ENCODE peak calls at places on chromosomes 2 and 18, in four cellular contexts. L is suprapubic skin, A is Peyer's patch, I is body of pancreas. U is an unnamed sample. For H3K27me3, the result is how much of the 10 kb centered on the place peaks cover.

GRCh38 chr2:46073540-46074018 is 223.6 kb upstream of the EPAS1 start:
- DNase-seq in L (no peak), A (no peak), I (no peak), U (peak)

GRCh38 chr2:42693013-42693575 is 70.8 kb downstream of the OXER1 start:
- DNase-seq in L (no peak), A (no peak), I (no peak), U (no peak)

GRCh38 chr2:60530660-60531276 is 22.7 kb downstream of the BCL11A start:
- DNase-seq in L (no peak), A (peak), I (peak), U (peak)

GRCh38 chr2:196263181-196263747 is 91.9 kb upstream of the STK17B start:
- DNase-seq in L (no peak), A (peak), I (no peak), U (no peak)

GRCh38 chr2:204982303-204982702 is 437.0 kb downstream of the PARD3B start:
- DNase-seq in L (no peak), A (no peak), I (no peak), U (no peak)

GRCh38 chr2:26020214-26020613 is 13.7 kb upstream of the RAB10 start:
- DNase-seq in L (peak), A (peak), I (peak), U (peak)

GRCh38 chr18:58542426-58543159 is 86.3 kb downstream of the ALPK2 start:
- DNase-seq in L (no peak), A (no peak), I (no peak), U (no peak)

GRCh38 chr2:241546771-241547498 is 11.6 kb upstream of the BOK start:
- DNase-seq in L (no peak), A (no peak), I (no peak), U (no peak)

GRCh38 chr18:59719533-59720325 is 22.5 kb upstream of the CCBE1 start:
- DNase-seq in L (no peak), A (no peak), I (no peak), U (no peak)

GRCh38 chr2:142834003-142834402 is 43.5 kb upstream of the KYNU start:
- DNase-seq in L (no peak), A (no peak), I (no peak), U (no peak)

GRCh38 chr2:229445501-229446294 is 174.6 kb upstream of the PID1 start:
- DNase-seq in L (no peak), A (no peak), I (no peak), U (peak)

GRCh38 chr18:7575465-7576026 is 8.4 kb downstream of the PTPRM start:
- DNase-seq in L (no peak), A (no peak), I (no peak), U (no peak)

GRCh38 chr2:238667008-238667407 is 180.9 kb upstream of the TWIST2 start:
- DNase-seq in L (no peak), A (no peak), I (no peak), U (no peak)

GRCh38 chr2:197813093-197813787 is 8.8 kb downstream of the PLCL1 start:
- DNase-seq in L (no peak), A (no peak), I (peak), U (no peak)

GRCh38 chr2:127400897-127401756 is 13.4 kb upstream of the MAP3K2 start:
- DNase-seq in L (no peak), A (peak), I (no peak), U (no peak)

GRCh38 chr18:23133860-23134779 is 1.2 kb upstream of the CABLES1 start:
- DNase-seq in L (no peak), A (peak), I (peak), U (no peak)

DNA sequence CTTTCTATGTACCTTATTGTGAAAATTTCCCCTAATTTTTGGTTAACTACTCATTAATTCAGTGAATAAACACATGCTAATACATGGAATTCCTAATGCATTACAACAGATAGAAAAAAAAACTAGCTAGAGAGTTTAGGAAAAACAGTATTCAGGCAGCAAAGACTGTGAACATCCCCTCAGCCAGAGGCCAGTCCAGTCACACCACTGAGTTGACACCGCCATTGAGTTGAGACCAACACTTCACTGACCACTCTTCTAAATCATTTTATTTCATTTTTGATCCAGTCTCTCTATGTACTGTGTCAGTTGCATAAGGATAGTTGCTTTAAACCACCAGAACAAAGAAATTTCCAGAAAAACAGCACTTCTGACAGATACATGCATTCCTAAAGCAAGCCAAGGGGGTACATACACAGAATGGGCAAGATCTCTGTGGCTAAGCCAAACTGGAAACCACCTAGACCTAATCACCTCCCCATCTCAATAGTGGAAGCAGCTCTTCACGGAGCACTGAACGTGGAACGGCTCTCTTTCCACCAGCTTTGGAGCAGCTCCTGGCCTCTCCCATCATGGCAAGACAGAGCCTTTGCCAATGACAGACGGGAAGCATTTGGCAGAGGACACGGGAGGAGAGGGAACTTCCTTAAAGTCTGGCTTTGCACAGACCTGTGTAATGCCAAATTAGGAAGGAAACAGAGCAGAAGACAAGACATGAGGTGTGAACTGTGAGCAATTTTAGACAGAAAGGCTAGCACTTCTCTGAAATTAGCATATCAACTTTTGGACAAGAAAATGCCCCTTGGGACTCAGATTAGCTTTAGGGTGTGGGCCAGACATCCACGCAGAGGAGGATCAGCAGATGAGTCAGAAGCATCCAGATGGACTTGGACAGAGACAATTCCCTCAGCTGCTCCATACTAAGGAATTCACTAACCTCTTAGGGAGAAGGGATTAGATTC is 36.4 kb downstream of the CACNB4 start:
- DNase-seq in L (no peak), A (no peak), I (no peak), U (peak)
- H3K4me3 ChIP-seq in L (peak), A (no peak), I (no peak), U (no peak)

GRCh38 chr2:65453916-65454315 is 21.5 kb upstream of the SPRED2 start:
- DNase-seq in L (no peak), A (no peak), I (no peak), U (no peak)
- H3K27me3 ChIP-seq in L (under half), A (under half), I (under half), U (under half)

GRCh38 chr2:162156149-162156548 is 4.1 kb upstream of the GCG start:
- DNase-seq in L (no peak), A (no peak), I (no peak), U (no peak)

GRCh38 chr2:162149940-162150339 is 2.1 kb downstream of the GCG start:
- DNase-seq in L (no peak), A (no peak), I (no peak), U (no peak)

GRCh38 chr2:162152147-162152546 is at the start of gene GCG:
- DNase-seq in L (no peak), A (no peak), I (no peak), U (no peak)

GRCh38 chr2:162155093-162155492 is 3.0 kb upstream of the GCG start:
- DNase-seq in L (no peak), A (no peak), I (no peak), U (no peak)

GRCh38 chr2:162153608-162154224 is 1.7 kb upstream of the GCG start:
- DNase-seq in L (no peak), A (peak), I (peak), U (peak)
- TF ChIP-seq CTCF in L (peak), A (no peak), I (peak), U (no peak)

DNA sequence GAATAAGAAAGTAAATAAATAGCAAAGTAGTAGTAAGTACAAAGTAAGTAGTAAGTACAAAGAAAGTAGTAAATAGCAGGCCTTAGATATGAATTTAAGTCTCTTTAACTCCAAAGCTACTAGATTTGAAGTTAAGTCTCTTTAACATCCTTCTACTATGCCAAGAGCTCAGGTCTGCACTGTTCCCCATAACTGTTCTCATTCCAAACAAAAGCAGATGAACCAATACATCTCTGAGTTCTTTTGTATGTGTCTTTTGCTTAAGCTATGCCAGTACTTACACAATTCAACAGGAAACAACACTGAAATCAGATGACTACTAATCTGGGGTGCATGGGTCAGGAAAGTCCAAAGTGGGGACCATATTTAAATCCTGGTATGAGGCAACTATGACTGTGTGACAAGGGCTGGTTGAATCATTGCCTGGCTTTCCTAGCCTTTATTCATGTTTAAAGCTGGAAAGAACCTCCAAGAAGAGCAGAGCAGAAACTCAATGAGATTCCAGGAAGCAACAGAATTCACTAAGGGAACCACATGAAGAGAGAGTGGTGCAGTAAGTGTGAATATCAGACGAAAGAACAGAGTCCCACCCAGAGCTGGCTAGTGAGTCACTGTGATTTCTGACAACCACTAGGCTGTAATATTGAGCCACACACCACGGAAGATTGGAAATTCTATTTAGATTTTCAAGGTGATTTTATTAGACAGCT is 51.0 kb upstream of the CYP26B1 start:
- DNase-seq in L (no peak), A (no peak), I (no peak), U (no peak)
- H3K4me3 ChIP-seq in L (no peak), A (no peak), I (no peak), U (no peak)

GRCh38 chr18:2847341-2848144 is 737 bp downstream of the EMILIN2 start:
- DNase-seq in L (no peak), A (peak), I (no peak), U (peak)
- H3K27me3 ChIP-seq in L (half or more), A (under half), I (under half), U (half or more)

DNA sequence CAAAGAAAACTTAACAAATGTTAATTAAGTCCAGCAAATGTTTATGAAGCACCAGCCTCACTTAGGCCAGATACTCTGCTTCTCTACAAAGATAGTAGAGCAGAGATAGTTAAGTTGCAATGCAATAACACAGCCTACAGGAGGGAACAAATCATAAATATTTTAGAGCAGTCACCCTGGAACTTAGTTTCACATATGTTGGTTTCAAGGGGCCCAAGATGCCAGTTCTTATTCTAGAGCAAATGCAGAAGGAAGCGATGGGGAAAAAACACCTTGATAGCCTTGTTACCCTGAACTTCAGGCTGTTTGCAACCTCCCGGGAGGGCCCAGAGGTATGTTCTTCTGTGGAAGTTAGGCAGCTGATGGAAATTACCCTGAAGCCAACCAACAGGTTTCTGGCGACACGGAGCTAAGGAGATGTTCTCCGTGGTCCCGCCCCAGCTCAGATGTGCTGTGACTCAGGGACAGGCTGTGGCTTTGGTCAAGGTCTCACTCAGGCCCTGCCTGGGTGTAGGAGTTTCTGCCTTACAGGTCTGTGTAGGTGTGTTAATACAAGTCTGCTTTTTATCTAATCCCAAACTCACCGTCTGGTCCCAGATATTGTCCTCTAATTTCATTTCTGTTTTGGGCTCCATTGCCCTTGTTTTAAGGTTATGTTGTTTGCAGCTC is 3.8 kb downstream of the CTIF start:
- DNase-seq in L (no peak), A (no peak), I (peak), U (no peak)
- TF ChIP-seq CTCF in L (no peak), A (no peak), I (no peak), U (no peak)

GRCh38 chr2:171317492-171318125 is 116.2 kb downstream of the METTL8 start:
- DNase-seq in L (no peak), A (no peak), I (no peak), U (no peak)

GRCh38 chr2:171320731-171321130 is 113.1 kb downstream of the METTL8 start:
- DNase-seq in L (no peak), A (no peak), I (no peak), U (no peak)

GRCh38 chr2:171320208-171320621 is 113.6 kb downstream of the METTL8 start:
- DNase-seq in L (no peak), A (no peak), I (no peak), U (no peak)

GRCh38 chr2:171318463-171318934 is 115.3 kb downstream of the METTL8 start:
- DNase-seq in L (no peak), A (no peak), I (no peak), U (peak)

DNA sequence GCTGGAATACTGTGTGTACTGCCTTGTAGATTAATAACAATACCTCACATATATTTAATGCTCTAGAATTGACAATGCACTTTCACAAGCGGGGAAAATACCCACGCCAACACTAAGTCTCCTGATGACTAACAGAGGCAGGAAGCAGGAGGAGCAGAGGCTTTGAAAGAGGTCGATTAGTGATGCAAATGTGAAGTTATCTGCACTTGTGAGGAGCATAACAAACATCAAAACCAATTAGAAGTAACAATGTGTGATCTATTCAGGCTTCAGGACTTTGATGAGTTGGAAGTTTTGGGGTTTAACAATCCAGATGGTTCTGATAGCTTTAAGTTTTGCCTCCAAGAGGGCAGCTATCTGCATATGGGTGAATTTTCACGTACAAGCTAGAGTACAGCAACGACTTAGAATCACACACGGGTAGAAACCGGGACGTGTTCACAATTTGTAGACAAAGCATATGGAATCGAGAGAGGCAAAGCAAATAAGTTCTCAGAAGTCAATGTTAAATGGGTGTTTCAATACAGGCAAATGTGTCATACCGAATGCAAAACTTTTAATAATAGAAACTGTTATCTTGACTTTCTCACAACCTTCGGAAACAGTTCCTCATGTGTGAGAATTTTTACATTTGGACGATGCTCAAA is 114.5 kb downstream of the METTL8 start:
- DNase-seq in L (no peak), A (no peak), I (no peak), U (no peak)
- H3K4me3 ChIP-seq in L (no peak), A (peak), I (no peak), U (no peak)

GRCh38 chr2:84084856-84085255 is 374.2 kb downstream of the SUCLG1 start:
- DNase-seq in L (no peak), A (no peak), I (no peak), U (no peak)

GRCh38 chr2:84083984-84084383 is 375.1 kb downstream of the SUCLG1 start:
- DNase-seq in L (no peak), A (no peak), I (no peak), U (no peak)

GRCh38 chr2:84085562-84085961 is 373.5 kb downstream of the SUCLG1 start:
- DNase-seq in L (no peak), A (no peak), I (no peak), U (no peak)
- H3K27me3 ChIP-seq in L (under half), A (under half), I (under half), U (under half)